ENCODE peak calls at places on chromosome 22, in seven cellular contexts. One of them, this sample, is unnamed.

GRCh38 chr22:44332946-44333345 is 20.2 kb upstream of the SHISAL1 start:
- DNase-seq in DMS 273 treated with DMSO at 0.1 percent for 48 hours: no peak
- DNase-seq in T-helper 1 cell: no peak
- DNase-seq in GM13977: no peak
- DNase-seq in NCI-H2107: no peak
- DNase-seq in left cardiac atrium: no peak
- DNase-seq in iris pigment epithelial cell: no peak
- DNase-seq in this sample: no peak

GRCh38 chr22:24200616-24201212 is 19.4 kb downstream of the SUSD2 start:
- DNase-seq in NCI-H2107: no peak
- DNase-seq in T-helper 1 cell: no peak
- DNase-seq in GM13977: no peak
- DNase-seq in DMS 273 treated with DMSO at 0.1 percent for 48 hours: no peak
- DNase-seq in iris pigment epithelial cell: peak
- DNase-seq in left cardiac atrium: no peak
- DNase-seq in this sample: no peak

GRCh38 chr22:36236338-36237319 is 2.7 kb downstream of the APOL2 start:
- DNase-seq in iris pigment epithelial cell: no peak
- DNase-seq in NCI-H2107: no peak
- DNase-seq in GM13977: no peak
- DNase-seq in left cardiac atrium: no peak
- DNase-seq in T-helper 1 cell: no peak
- DNase-seq in DMS 273 treated with DMSO at 0.1 percent for 48 hours: no peak
- DNase-seq in this sample: no peak

GRCh38 chr22:19962246-19962908 is 20.8 kb upstream of the TXNRD2 start:
- DNase-seq in iris pigment epithelial cell: peak
- DNase-seq in NCI-H2107: peak
- DNase-seq in GM13977: peak
- DNase-seq in DMS 273 treated with DMSO at 0.1 percent for 48 hours: peak
- DNase-seq in T-helper 1 cell: no peak
- DNase-seq in left cardiac atrium: peak
- DNase-seq in this sample: peak

GRCh38 chr22:48352086-48352911 is 1475.4 kb downstream of the BRD1 start:
- DNase-seq in NCI-H2107: no peak
- DNase-seq in DMS 273 treated with DMSO at 0.1 percent for 48 hours: no peak
- DNase-seq in left cardiac atrium: no peak
- DNase-seq in iris pigment epithelial cell: no peak
- DNase-seq in T-helper 1 cell: no peak
- DNase-seq in GM13977: no peak
- DNase-seq in this sample: no peak

GRCh38 chr22:26477341-26477731 is 6.2 kb downstream of the HPS4 start:
- DNase-seq in DMS 273 treated with DMSO at 0.1 percent for 48 hours: no peak
- DNase-seq in NCI-H2107: no peak
- DNase-seq in iris pigment epithelial cell: peak
- DNase-seq in T-helper 1 cell: no peak
- DNase-seq in GM13977: no peak
- DNase-seq in left cardiac atrium: no peak
- DNase-seq in this sample: no peak

GRCh38 chr22:27405672-27406388 is 395.7 kb downstream of the MN1 start:
- DNase-seq in T-helper 1 cell: no peak
- DNase-seq in GM13977: peak
- DNase-seq in NCI-H2107: no peak
- DNase-seq in iris pigment epithelial cell: peak
- DNase-seq in left cardiac atrium: peak
- DNase-seq in DMS 273 treated with DMSO at 0.1 percent for 48 hours: no peak
- DNase-seq in this sample: no peak

GRCh38 chr22:25680949-25681348 is 61.0 kb upstream of the MYO18B start:
- DNase-seq in DMS 273 treated with DMSO at 0.1 percent for 48 hours: no peak
- DNase-seq in iris pigment epithelial cell: no peak
- DNase-seq in GM13977: no peak
- DNase-seq in T-helper 1 cell: no peak
- DNase-seq in NCI-H2107: no peak
- DNase-seq in left cardiac atrium: no peak
- DNase-seq in this sample: no peak

GRCh38 chr22:19941365-19942070 is at the start of the genes COMT and TXNRD2:
- DNase-seq in GM13977: peak
- DNase-seq in left cardiac atrium: peak
- DNase-seq in DMS 273 treated with DMSO at 0.1 percent for 48 hours: no peak
- DNase-seq in NCI-H2107: peak
- DNase-seq in T-helper 1 cell: peak
- DNase-seq in iris pigment epithelial cell: peak
- DNase-seq in this sample: peak

GRCh38 chr22:42959472-42960145 is 55.3 kb downstream of the PACSIN2 start:
- DNase-seq in GM13977: no peak
- DNase-seq in iris pigment epithelial cell: peak
- DNase-seq in left cardiac atrium: peak
- DNase-seq in NCI-H2107: no peak
- DNase-seq in DMS 273 treated with DMSO at 0.1 percent for 48 hours: no peak
- DNase-seq in T-helper 1 cell: no peak
- DNase-seq in this sample: no peak

GRCh38 chr22:44828193-44828592 is 75.8 kb downstream of the ARHGAP8 start:
- DNase-seq in left cardiac atrium: peak
- DNase-seq in GM13977: peak
- DNase-seq in DMS 273 treated with DMSO at 0.1 percent for 48 hours: no peak
- DNase-seq in T-helper 1 cell: no peak
- DNase-seq in NCI-H2107: no peak
- DNase-seq in iris pigment epithelial cell: no peak
- DNase-seq in this sample: no peak

GRCh38 chr22:22721681-22722309 is 77.4 kb downstream of the GGTLC2 start:
- DNase-seq in T-helper 1 cell: no peak
- DNase-seq in DMS 273 treated with DMSO at 0.1 percent for 48 hours: no peak
- DNase-seq in left cardiac atrium: no peak
- DNase-seq in iris pigment epithelial cell: peak
- DNase-seq in NCI-H2107: no peak
- DNase-seq in GM13977: no peak
- DNase-seq in this sample: no peak

GRCh38 chr22:32494971-32495370 is 20.4 kb downstream of the FBXO7 start:
- DNase-seq in T-helper 1 cell: no peak
- DNase-seq in iris pigment epithelial cell: no peak
- DNase-seq in left cardiac atrium: no peak
- DNase-seq in NCI-H2107: no peak
- DNase-seq in GM13977: no peak
- DNase-seq in DMS 273 treated with DMSO at 0.1 percent for 48 hours: no peak
- DNase-seq in this sample: no peak

GRCh38 chr22:46196268-46196667 is 45.9 kb downstream of the PPARA start:
- DNase-seq in DMS 273 treated with DMSO at 0.1 percent for 48 hours: no peak
- DNase-seq in NCI-H2107: no peak
- DNase-seq in T-helper 1 cell: no peak
- DNase-seq in GM13977: no peak
- DNase-seq in left cardiac atrium: peak
- DNase-seq in iris pigment epithelial cell: no peak
- DNase-seq in this sample: no peak

GRCh38 chr22:36244522-36245391 is 5.4 kb upstream of the APOL2 start:
- DNase-seq in NCI-H2107: no peak
- DNase-seq in GM13977: no peak
- DNase-seq in DMS 273 treated with DMSO at 0.1 percent for 48 hours: no peak
- DNase-seq in iris pigment epithelial cell: peak
- DNase-seq in left cardiac atrium: peak
- DNase-seq in T-helper 1 cell: no peak
- DNase-seq in this sample: no peak

This sample was measured in naive thymus-derived CD8-positive, alpha-beta T cell.